ENCODE peak calls at places on chromosome 19, in four cellular contexts. T is SK-N-SH, Q is K562, Y is HepG2. D is an unnamed sample.

GRCh38 chr19:4970558-4971423 is 1.9 kb downstream of the KDM4B start:
- DNase-seq in T (peak; percentile 64), Q (peak; percentile 55), Y (peak; percentile 37), D (no peak)

GRCh38 chr19:29491491-29491890 is 34.3 kb upstream of the VSTM2B start:
- DNase-seq in Q (no peak), T (no peak), Y (no peak), D (no peak)

GRCh38 chr19:50522881-50523280 is 9.2 kb upstream of the ASPDH start:
- DNase-seq in Q (no peak), T (no peak), Y (no peak), D (no peak)

GRCh38 chr19:8158411-8159074 is 9.2 kb upstream of the FBN3 start:
- DNase-seq in Q (peak; percentile 77), T (peak; percentile 78), Y (peak; percentile 87), D (peak; percentile 79)

GRCh38 chr19:33282036-33282686 is 20.2 kb downstream of the CEBPA start:
- DNase-seq in T (no peak), Q (no peak), Y (no peak), D (no peak)

GRCh38 chr19:31448221-31448657 is 99.0 kb upstream of the TSHZ3 start:
- DNase-seq in Q (no peak), Y (no peak), T (peak; percentile 36), D (no peak)

GRCh38 chr19:6714749-6715555 is 5.5 kb downstream of the C3 start:
- DNase-seq in T (no peak), Y (no peak), Q (no peak), D (no peak)

GRCh38 chr19:21693399-21693798 is 74.0 kb downstream of the ZNF100 start:
- DNase-seq in Y (no peak), Q (no peak), T (no peak), D (no peak)

GRCh38 chr19:6253886-6254285 is 25.9 kb downstream of the MLLT1 start:
- DNase-seq in T (no peak), Q (no peak), Y (no peak), D (no peak)

GRCh38 chr19:19055701-19056100 is 8.1 kb upstream of the SLC25A42 start:
- DNase-seq in Q (no peak), Y (no peak), T (no peak), D (no peak)

GRCh38 chr19:14366529-14366928 is 14.7 kb upstream of the ADGRE5 start:
- DNase-seq in Y (peak; percentile 69), T (peak; percentile 51), Q (peak; percentile 77), D (peak; percentile 92)

GRCh38 chr19:48102870-48103751 is 7.5 kb downstream of the PLA2G4C start:
- DNase-seq in T (peak; percentile 70), Y (peak; percentile 53), Q (peak; percentile 82), D (peak; percentile 75)

DNA sequence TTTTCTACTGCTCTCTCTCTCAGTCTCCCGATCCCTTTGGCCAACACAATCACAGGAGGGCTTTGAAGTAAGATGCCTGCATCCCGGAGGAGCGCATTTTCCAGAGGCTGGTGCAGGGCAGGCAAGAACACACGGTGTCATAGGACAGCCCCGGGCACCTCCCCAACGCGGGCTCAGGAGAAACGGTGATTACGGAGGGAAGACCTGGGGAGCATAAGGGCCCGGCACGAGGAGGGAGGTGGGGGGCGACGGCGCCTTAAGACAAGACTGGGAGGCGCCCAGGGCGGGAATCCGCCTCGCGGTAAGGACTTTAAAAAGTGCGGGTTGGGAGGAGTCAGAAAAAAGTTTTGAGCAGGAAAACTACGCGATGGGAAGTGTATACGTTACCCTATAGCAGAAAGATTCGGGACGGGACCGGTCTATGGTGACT is 18.7 kb upstream of the ZNF888 start:
- DNase-seq in Q (peak; percentile 29), Y (no peak), T (peak; percentile 25), D (no peak)
- H2AFZ ChIP-seq in Q (peak overlapping the region; percentile 92), Y (peak overlapping the region; percentile 27), T (peak overlapping the region; percentile 98), D (peak overlapping the region; percentile 77)

GRCh38 chr19:42176990-42177685 is 40.3 kb downstream of the DEDD2 start:
- DNase-seq in T (peak; percentile 91), Y (peak; percentile 9), Q (peak; percentile 69), D (peak; percentile 18)

GRCh38 chr19:42177686-42178019 is 39.8 kb downstream of the DEDD2 start:
- DNase-seq in T (no peak), Q (no peak), Y (no peak), D (no peak)

GRCh38 chr19:42175335-42175734 is 42.1 kb downstream of the DEDD2 start:
- DNase-seq in Y (no peak), Q (no peak), T (no peak), D (no peak)

GRCh38 chr19:42175952-42176648 is 41.4 kb downstream of the DEDD2 start:
- DNase-seq in Y (no peak), T (peak; percentile 59), Q (no peak), D (no peak)

GRCh38 chr19:42176649-42176989 is 40.9 kb downstream of the DEDD2 start:
- DNase-seq in Y (no peak), Q (no peak), T (peak; percentile 82), D (no peak)
- TF ChIP-seq ELF1 in Y (no peak), Q (no peak), T (no peak), D (no peak)

GRCh38 chr19:45324349-45324907 is 1.8 kb upstream of the CKM start:
- DNase-seq in T (no peak), Y (no peak), Q (no peak), D (no peak)

GRCh38 chr19:45322311-45322710 is 364 bp downstream of the CKM start:
- DNase-seq in Q (no peak), T (no peak), Y (peak; percentile 48), D (no peak)

GRCh38 chr19:45321848-45322247 is 827 bp downstream of the CKM start:
- DNase-seq in Q (no peak), Y (no peak), T (no peak), D (no peak)

GRCh38 chr19:45323671-45324081 is 1.0 kb upstream of the CKM start:
- DNase-seq in Y (no peak), T (peak; percentile 70), Q (no peak), D (no peak)

GRCh38 chr19:45322744-45323281 is at the start of gene CKM:
- DNase-seq in Q (no peak), Y (no peak), T (no peak), D (no peak)
- H2AFZ ChIP-seq in Q (peak within 1 kb of the TSS; percentile 61), Y (no peak within 1 kb of the TSS), T (no peak within 1 kb of the TSS), D (no peak within 1 kb of the TSS)

GRCh38 chr19:3278749-3279148 is 54.3 kb downstream of the CELF5 start:
- DNase-seq in Y (no peak), T (no peak), Q (no peak), D (no peak)
- TF ChIP-seq ELF1 in Y (no peak), T (no peak), Q (no peak), D (no peak)

DNA sequence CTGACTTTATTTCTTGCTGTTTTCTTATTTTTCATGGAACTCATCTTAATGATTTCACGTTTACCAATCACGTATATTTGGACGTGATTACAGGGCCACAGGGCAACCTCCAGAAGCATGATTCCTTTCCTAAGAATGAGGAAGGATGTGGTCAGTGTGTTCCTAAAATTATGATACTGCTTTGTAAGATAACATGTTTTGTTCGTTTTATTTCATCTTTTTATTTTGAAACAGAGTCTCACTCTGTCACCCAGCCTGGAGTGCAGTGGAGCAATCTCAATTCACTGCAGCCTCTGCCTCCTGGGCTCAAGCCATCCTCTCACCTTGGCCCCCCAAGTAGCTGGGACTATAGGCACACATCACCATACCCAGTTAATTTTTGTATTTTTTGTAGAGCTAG is 24.8 kb upstream of the LAIR1 start:
- DNase-seq in Q (no peak), T (no peak), Y (no peak), D (no peak)
- H2AFZ ChIP-seq in Q (no peak overlapping the region), T (no peak overlapping the region), Y (no peak overlapping the region), D (no peak overlapping the region)